ENCODE peak calls at places on chromosomes 16 and 17, in four cellular contexts. O is brain microvascular endothelial cell; J is left ventricle myocardium inferior; H is CD8-positive, alpha-beta T cell. R is an unnamed sample.

GRCh38 chr17:73750975-73751374 is 106.7 kb upstream of the SDK2 start:
- DNase-seq in O (no peak), J (no peak), H (no peak), R (no peak)

GRCh38 chr16:65975049-65975708 is 391.3 kb upstream of the CDH5 start:
- DNase-seq in O (peak), J (no peak), H (no peak), R (peak)

GRCh38 chr17:19470529-19471261 is 59.7 kb downstream of the RNF112 start:
- DNase-seq in O (no peak), J (peak), H (no peak), R (no peak)

GRCh38 chr17:60720763-60721531 is 43.3 kb downstream of the BCAS3 start:
- DNase-seq in O (peak), J (no peak), H (peak), R (peak)

GRCh38 chr16:58814348-58814801 is 80.3 kb upstream of the GOT2 start:
- DNase-seq in O (peak), J (peak), H (peak), R (peak)

GRCh38 chr16:56355221-56355620 is 70.1 kb downstream of the AMFR start:
- DNase-seq in O (no peak), J (no peak), H (no peak), R (no peak)

GRCh38 chr17:8911205-8911604 is 43.7 kb upstream of the PIK3R6 start:
- DNase-seq in O (no peak), J (no peak), H (no peak), R (no peak)

GRCh38 chr17:82489117-82489516 is 30.4 kb upstream of the FOXK2 start:
- DNase-seq in O (peak), J (peak), H (no peak), R (no peak)

GRCh38 chr16:31876955-31877828 is 3.6 kb downstream of the ZNF267 start:
- DNase-seq in O (peak), J (no peak), H (no peak), R (peak)

GRCh38 chr17:13925579-13925978 is 143.7 kb upstream of the COX10 start:
- DNase-seq in O (no peak), J (no peak), H (no peak), R (no peak)

GRCh38 chr17:249236-249993 is 68.0 kb upstream of the DOC2B start:
- DNase-seq in O (no peak), J (peak), H (no peak), R (no peak)

GRCh38 chr16:86059253-86060171 is 160.6 kb downstream of the IRF8 start:
- DNase-seq in O (no peak), J (peak), H (no peak), R (peak)

GRCh38 chr17:14311186-14311705 is 10.4 kb downstream of the HS3ST3B1 start:
- DNase-seq in O (no peak), J (no peak), H (no peak), R (no peak)

GRCh38 chr16:21265104-21265825 is 12.8 kb downstream of the CRYM start:
- DNase-seq in O (no peak), J (peak), H (no peak), R (no peak)

DNA sequence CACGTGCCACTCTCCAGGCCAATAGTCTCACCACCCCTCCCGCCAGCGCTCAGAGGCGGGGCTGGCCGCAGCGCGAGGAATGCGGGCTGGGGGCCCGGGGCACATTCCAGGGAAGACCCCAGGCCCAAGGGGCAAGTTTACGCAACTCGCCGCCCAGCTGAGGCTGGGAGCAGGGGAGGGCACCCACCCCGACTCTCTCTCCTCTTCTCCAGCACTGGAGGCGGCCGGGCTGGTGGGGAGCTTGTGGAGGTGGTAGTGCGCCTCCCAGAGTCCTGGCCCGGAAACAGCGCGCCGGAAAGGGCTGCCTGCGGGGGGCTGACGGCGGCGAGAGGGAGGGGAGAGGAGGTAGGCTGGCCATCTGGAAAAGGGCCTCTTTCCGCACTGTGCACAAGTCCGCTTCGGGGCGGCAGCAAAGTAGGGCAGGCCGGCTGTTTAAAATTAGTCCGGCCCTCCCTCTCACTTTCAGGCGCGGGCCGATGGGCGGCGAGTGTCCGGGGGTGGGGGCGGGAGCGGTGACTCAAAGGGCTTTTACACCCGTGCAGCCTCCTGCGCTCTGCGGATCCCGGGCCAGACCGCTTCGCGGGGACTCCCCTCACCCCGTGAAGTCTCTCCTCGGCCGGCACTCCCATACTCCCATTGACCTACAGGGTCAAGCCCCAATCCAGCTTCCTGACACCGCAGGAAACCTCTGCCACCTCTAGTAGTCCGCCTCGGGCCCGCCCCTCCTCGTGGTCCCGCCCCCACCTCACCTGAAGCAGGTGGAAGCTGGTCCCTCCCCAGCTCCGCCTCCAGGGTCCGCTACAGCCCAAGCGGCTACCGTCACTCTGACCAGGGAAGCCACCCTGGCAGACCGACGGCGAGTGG is 968 bp downstream of the FHOD1 start:
- DNase-seq in O (peak), J (peak), H (peak), R (peak)
- TF ChIP-seq CTCF in O (peak), J (peak), H (no peak), R (peak)

GRCh38 chr17:44384281-44384822 is 5.1 kb downstream of the ITGA2B start:
- DNase-seq in O (no peak), J (no peak), H (no peak), R (no peak)

GRCh38 chr17:44384823-44385286 is 4.6 kb downstream of the ITGA2B start:
- DNase-seq in O (no peak), J (no peak), H (no peak), R (no peak)

GRCh38 chr17:44382917-44383316 is 6.5 kb downstream of the ITGA2B start:
- DNase-seq in O (no peak), J (no peak), H (no peak), R (no peak)

GRCh38 chr17:44383363-44383762 is 6.1 kb downstream of the ITGA2B start:
- DNase-seq in O (no peak), J (no peak), H (no peak), R (no peak)

GRCh38 chr17:44383861-44384260 is 5.6 kb downstream of the ITGA2B start:
- DNase-seq in O (no peak), J (no peak), H (no peak), R (no peak)
- TF ChIP-seq CTCF in O (no peak), J (no peak), H (no peak), R (no peak)

DNA sequence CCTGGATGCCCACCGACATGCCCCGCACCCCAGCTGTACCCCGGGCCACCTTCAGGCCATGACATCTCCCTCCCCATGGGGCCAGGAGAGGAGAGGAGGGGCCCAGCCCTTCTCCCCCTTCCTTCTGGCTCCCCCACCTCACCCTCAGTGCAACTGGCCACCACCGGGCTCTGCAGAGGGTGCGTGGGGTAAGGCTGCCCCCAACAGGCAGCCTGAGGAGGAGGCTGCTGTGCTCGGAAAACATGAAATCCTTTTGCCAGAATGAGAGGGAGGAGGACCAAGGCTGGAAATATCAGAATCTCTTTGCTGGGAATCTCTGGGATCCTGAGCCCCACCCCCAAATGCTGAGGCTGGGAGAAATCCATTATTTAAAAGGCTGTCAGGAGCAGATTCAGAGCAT is 68.4 kb downstream of the CCT6B start:
- DNase-seq in O (no peak), J (no peak), H (no peak), R (no peak)
- TF ChIP-seq CTCF in O (peak), J (peak), H (no peak), R (peak)

GRCh38 chr17:7307686-7308624 is 527 bp downstream of the EIF5A start:
- DNase-seq in O (no peak), J (peak), H (no peak), R (peak)
- TF ChIP-seq CTCF in O (no peak), J (peak), H (no peak), R (no peak)

GRCh38 chr17:41621916-41622315 is 2.5 kb downstream of the KRT17 start:
- DNase-seq in O (no peak), J (no peak), H (no peak), R (no peak)
- TF ChIP-seq CTCF in O (no peak), J (no peak), H (no peak), R (no peak)